ENCODE peak calls at places on chromosomes 2 and 18, in nine cellular contexts. One of them, this sample, is unnamed.

GRCh38 chr18:46054956-46055831 is 16.9 kb downstream of the PSTPIP2 start:
- DNase-seq in HCT116: no peak
- DNase-seq in heart left ventricle: no peak
- DNase-seq in foreskin fibroblast: no peak
- DNase-seq in fibroblast of pulmonary artery: no peak
- DNase-seq in mesendoderm: no peak
- DNase-seq in tibial artery: no peak
- DNase-seq in tibial nerve: no peak
- DNase-seq in SK-N-MC: no peak
- DNase-seq in this sample: no peak

GRCh38 chr2:74882299-74882687 is 48.4 kb downstream of the HK2 start:
- DNase-seq in HCT116: no peak
- DNase-seq in heart left ventricle: no peak
- DNase-seq in foreskin fibroblast: no peak
- DNase-seq in fibroblast of pulmonary artery: no peak
- DNase-seq in mesendoderm: no peak
- DNase-seq in tibial artery: no peak
- DNase-seq in tibial nerve: no peak
- DNase-seq in SK-N-MC: no peak
- DNase-seq in this sample: no peak

GRCh38 chr18:79513381-79514081 is 117.8 kb downstream of the NFATC1 start:
- DNase-seq in HCT116: no peak
- DNase-seq in heart left ventricle: peak
- DNase-seq in foreskin fibroblast: no peak
- DNase-seq in fibroblast of pulmonary artery: no peak
- DNase-seq in mesendoderm: no peak
- DNase-seq in tibial artery: peak
- DNase-seq in tibial nerve: no peak
- DNase-seq in SK-N-MC: no peak
- DNase-seq in this sample: no peak

GRCh38 chr2:205633994-205634393 is 48.3 kb upstream of the NRP2 start:
- DNase-seq in HCT116: no peak
- DNase-seq in heart left ventricle: no peak
- DNase-seq in foreskin fibroblast: no peak
- DNase-seq in fibroblast of pulmonary artery: peak
- DNase-seq in mesendoderm: no peak
- DNase-seq in tibial artery: no peak
- DNase-seq in tibial nerve: no peak
- DNase-seq in SK-N-MC: no peak
- DNase-seq in this sample: peak

GRCh38 chr2:233681534-233682099 is at the start of gene UGT1A7:
- DNase-seq in HCT116: no peak
- DNase-seq in heart left ventricle: no peak
- DNase-seq in foreskin fibroblast: no peak
- DNase-seq in fibroblast of pulmonary artery: no peak
- DNase-seq in mesendoderm: no peak
- DNase-seq in tibial artery: no peak
- DNase-seq in tibial nerve: no peak
- DNase-seq in SK-N-MC: no peak
- DNase-seq in this sample: no peak

GRCh38 chr2:107588960-107589542 is 237.6 kb upstream of the RGPD4 start:
- DNase-seq in HCT116: no peak
- DNase-seq in heart left ventricle: no peak
- DNase-seq in foreskin fibroblast: no peak
- DNase-seq in fibroblast of pulmonary artery: peak
- DNase-seq in mesendoderm: no peak
- DNase-seq in tibial artery: no peak
- DNase-seq in tibial nerve: no peak
- DNase-seq in SK-N-MC: no peak
- DNase-seq in this sample: peak

GRCh38 chr18:26710460-26711096 is 154.9 kb downstream of the AQP4 start:
- DNase-seq in HCT116: no peak
- DNase-seq in heart left ventricle: no peak
- DNase-seq in foreskin fibroblast: no peak
- DNase-seq in fibroblast of pulmonary artery: no peak
- DNase-seq in mesendoderm: peak
- DNase-seq in tibial artery: no peak
- DNase-seq in tibial nerve: no peak
- DNase-seq in SK-N-MC: no peak
- DNase-seq in this sample: no peak

GRCh38 chr18:40346146-40346545 is 1608.9 kb upstream of the PIK3C3 start:
- DNase-seq in HCT116: no peak
- DNase-seq in heart left ventricle: no peak
- DNase-seq in foreskin fibroblast: peak
- DNase-seq in fibroblast of pulmonary artery: no peak
- DNase-seq in mesendoderm: no peak
- DNase-seq in tibial artery: no peak
- DNase-seq in tibial nerve: no peak
- DNase-seq in SK-N-MC: no peak
- DNase-seq in this sample: no peak

GRCh38 chr2:232976176-232976575 is 36.9 kb downstream of the NGEF start:
- DNase-seq in HCT116: no peak
- DNase-seq in heart left ventricle: no peak
- DNase-seq in foreskin fibroblast: no peak
- DNase-seq in fibroblast of pulmonary artery: no peak
- DNase-seq in mesendoderm: no peak
- DNase-seq in tibial artery: peak
- DNase-seq in tibial nerve: no peak
- DNase-seq in SK-N-MC: no peak
- DNase-seq in this sample: no peak

GRCh38 chr2:109205447-109205846 is 76.4 kb downstream of the SH3RF3 start:
- DNase-seq in HCT116: no peak
- DNase-seq in heart left ventricle: no peak
- DNase-seq in foreskin fibroblast: no peak
- DNase-seq in fibroblast of pulmonary artery: no peak
- DNase-seq in mesendoderm: no peak
- DNase-seq in tibial artery: peak
- DNase-seq in tibial nerve: no peak
- DNase-seq in SK-N-MC: no peak
- DNase-seq in this sample: no peak

GRCh38 chr2:35787302-35788031 is 568.1 kb upstream of the CRIM1 start:
- DNase-seq in HCT116: no peak
- DNase-seq in heart left ventricle: no peak
- DNase-seq in foreskin fibroblast: no peak
- DNase-seq in fibroblast of pulmonary artery: no peak
- DNase-seq in mesendoderm: peak
- DNase-seq in tibial artery: no peak
- DNase-seq in tibial nerve: no peak
- DNase-seq in SK-N-MC: no peak
- DNase-seq in this sample: no peak

GRCh38 chr18:58176915-58177717 is 133.1 kb downstream of the NEDD4L start:
- DNase-seq in HCT116: no peak
- DNase-seq in heart left ventricle: no peak
- DNase-seq in foreskin fibroblast: peak
- DNase-seq in fibroblast of pulmonary artery: peak
- DNase-seq in mesendoderm: no peak
- DNase-seq in tibial artery: no peak
- DNase-seq in tibial nerve: no peak
- DNase-seq in SK-N-MC: no peak
- DNase-seq in this sample: peak

GRCh38 chr2:111627256-111627655 is 256.7 kb downstream of the ANAPC1 start:
- DNase-seq in HCT116: no peak
- DNase-seq in heart left ventricle: no peak
- DNase-seq in foreskin fibroblast: no peak
- DNase-seq in fibroblast of pulmonary artery: no peak
- DNase-seq in mesendoderm: no peak
- DNase-seq in tibial artery: no peak
- DNase-seq in tibial nerve: no peak
- DNase-seq in SK-N-MC: no peak
- DNase-seq in this sample: no peak

GRCh38 chr2:55163895-55164509 is 68.1 kb downstream of the CLHC1 start:
- DNase-seq in HCT116: no peak
- DNase-seq in heart left ventricle: no peak
- DNase-seq in foreskin fibroblast: no peak
- DNase-seq in fibroblast of pulmonary artery: no peak
- DNase-seq in mesendoderm: no peak
- DNase-seq in tibial artery: no peak
- DNase-seq in tibial nerve: no peak
- DNase-seq in SK-N-MC: no peak
- DNase-seq in this sample: no peak

GRCh38 chr2:179814050-179814449 is 47.4 kb downstream of the ZNF385B start:
- DNase-seq in HCT116: no peak
- DNase-seq in heart left ventricle: no peak
- DNase-seq in foreskin fibroblast: no peak
- DNase-seq in fibroblast of pulmonary artery: no peak
- DNase-seq in mesendoderm: no peak
- DNase-seq in tibial artery: no peak
- DNase-seq in tibial nerve: no peak
- DNase-seq in SK-N-MC: no peak
- DNase-seq in this sample: no peak

GRCh38 chr2:55119711-55120487 is 69.6 kb upstream of the RTN4 start:
- DNase-seq in HCT116: no peak
- DNase-seq in heart left ventricle: no peak
- DNase-seq in foreskin fibroblast: peak
- DNase-seq in fibroblast of pulmonary artery: no peak
- DNase-seq in mesendoderm: peak
- DNase-seq in tibial artery: no peak
- DNase-seq in tibial nerve: no peak
- DNase-seq in SK-N-MC: no peak
- DNase-seq in this sample: no peak

GRCh38 chr2:127347734-127348392 is 39.9 kb downstream of the MAP3K2 start:
- DNase-seq in HCT116: no peak
- DNase-seq in heart left ventricle: no peak
- DNase-seq in foreskin fibroblast: no peak
- DNase-seq in fibroblast of pulmonary artery: no peak
- DNase-seq in mesendoderm: no peak
- DNase-seq in tibial artery: no peak
- DNase-seq in tibial nerve: no peak
- DNase-seq in SK-N-MC: no peak
- DNase-seq in this sample: no peak

DNA sequence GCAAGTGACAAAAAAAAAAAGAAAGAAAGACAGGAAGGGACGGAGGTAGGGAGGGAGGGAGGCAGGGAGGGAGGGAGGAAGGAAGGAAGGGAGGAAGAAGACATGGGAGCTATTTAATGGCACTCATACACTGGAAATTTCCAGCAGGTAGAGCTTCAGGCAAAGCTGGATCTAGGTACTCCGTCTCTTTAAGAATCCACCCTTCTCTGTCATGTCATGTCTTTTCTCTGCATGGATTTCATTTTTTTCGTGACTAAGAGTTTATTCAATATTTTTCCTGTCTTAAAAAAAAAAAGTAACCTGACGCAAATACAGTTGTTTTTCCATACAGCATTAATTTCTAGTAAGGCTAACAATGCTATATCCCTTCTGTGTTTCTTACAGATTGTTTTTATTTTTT is 56.3 kb upstream of the MCFD2 start:
- DNase-seq in HCT116: no peak
- DNase-seq in heart left ventricle: no peak
- DNase-seq in foreskin fibroblast: no peak
- DNase-seq in fibroblast of pulmonary artery: no peak
- DNase-seq in mesendoderm: no peak
- DNase-seq in tibial artery: no peak
- DNase-seq in tibial nerve: no peak
- DNase-seq in SK-N-MC: no peak
- DNase-seq in this sample: peak
- H3K4me3 ChIP-seq in HCT116: no peak
- H3K4me3 ChIP-seq in heart left ventricle: no peak
- H3K4me3 ChIP-seq in foreskin fibroblast: no peak
- H3K4me3 ChIP-seq in fibroblast of pulmonary artery: no peak
- H3K4me3 ChIP-seq in mesendoderm: no peak
- H3K4me3 ChIP-seq in tibial artery: no peak
- H3K4me3 ChIP-seq in tibial nerve: no peak
- H3K4me3 ChIP-seq in SK-N-MC: no peak
- H3K4me3 ChIP-seq in this sample: no peak

GRCh38 chr2:674319-674985 is 2.8 kb downstream of the TMEM18 start:
- DNase-seq in HCT116: no peak
- DNase-seq in heart left ventricle: no peak
- DNase-seq in foreskin fibroblast: no peak
- DNase-seq in fibroblast of pulmonary artery: peak
- DNase-seq in mesendoderm: no peak
- DNase-seq in tibial artery: no peak
- DNase-seq in tibial nerve: no peak
- DNase-seq in SK-N-MC: no peak
- DNase-seq in this sample: peak
- H3K4me3 ChIP-seq in HCT116: no peak
- H3K4me3 ChIP-seq in heart left ventricle: no peak
- H3K4me3 ChIP-seq in foreskin fibroblast: no peak
- H3K4me3 ChIP-seq in fibroblast of pulmonary artery: no peak
- H3K4me3 ChIP-seq in mesendoderm: no peak
- H3K4me3 ChIP-seq in tibial artery: no peak
- H3K4me3 ChIP-seq in tibial nerve: no peak
- H3K4me3 ChIP-seq in SK-N-MC: no peak
- H3K4me3 ChIP-seq in this sample: no peak

DNA sequence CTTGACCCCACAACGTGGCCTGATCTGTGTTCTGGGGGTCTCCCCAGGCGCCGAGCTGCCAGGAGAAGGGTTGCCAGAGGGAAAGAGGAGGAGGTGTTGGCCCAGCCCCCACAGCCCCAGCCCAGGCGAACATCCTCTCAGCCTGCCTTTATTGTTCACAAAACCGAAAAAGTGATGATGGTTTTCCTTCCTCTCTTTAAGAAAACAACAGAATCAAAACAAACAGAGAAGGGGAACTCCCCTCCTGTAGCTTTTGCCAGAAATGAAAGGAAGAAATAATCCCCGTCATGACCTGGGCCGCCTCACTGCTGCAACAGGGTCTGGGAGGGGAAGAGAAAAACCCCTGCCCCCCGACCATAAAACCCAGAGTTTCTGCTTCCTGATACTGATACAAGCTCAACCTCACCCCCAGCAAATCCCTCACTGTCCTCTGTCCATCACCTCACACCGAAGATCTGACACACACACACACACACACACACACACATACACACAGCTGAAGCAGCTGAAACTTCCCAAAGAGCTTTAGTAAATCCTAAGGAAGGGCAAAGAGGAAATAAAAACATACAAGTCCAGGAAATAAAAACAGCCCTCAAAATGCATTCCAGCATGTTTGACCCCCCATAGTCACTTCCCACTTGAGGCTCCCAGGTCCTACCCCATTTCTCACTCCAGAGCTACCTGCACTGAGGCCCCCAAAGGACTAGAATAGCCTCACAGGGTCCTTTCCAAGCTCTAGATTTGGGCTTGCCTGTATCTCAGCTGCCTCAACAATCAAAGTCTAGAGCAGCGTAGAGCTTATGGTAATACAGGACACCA is 51.8 kb downstream of the ZFP36L2 start:
- DNase-seq in HCT116: no peak
- DNase-seq in heart left ventricle: peak
- DNase-seq in foreskin fibroblast: no peak
- DNase-seq in fibroblast of pulmonary artery: no peak
- DNase-seq in mesendoderm: no peak
- DNase-seq in tibial artery: no peak
- DNase-seq in tibial nerve: no peak
- DNase-seq in SK-N-MC: no peak
- DNase-seq in this sample: no peak
- H3K4me3 ChIP-seq in HCT116: no peak
- H3K4me3 ChIP-seq in heart left ventricle: no peak
- H3K4me3 ChIP-seq in foreskin fibroblast: no peak
- H3K4me3 ChIP-seq in fibroblast of pulmonary artery: no peak
- H3K4me3 ChIP-seq in mesendoderm: no peak
- H3K4me3 ChIP-seq in tibial artery: no peak
- H3K4me3 ChIP-seq in tibial nerve: no peak
- H3K4me3 ChIP-seq in SK-N-MC: no peak
- H3K4me3 ChIP-seq in this sample: no peak

DNA sequence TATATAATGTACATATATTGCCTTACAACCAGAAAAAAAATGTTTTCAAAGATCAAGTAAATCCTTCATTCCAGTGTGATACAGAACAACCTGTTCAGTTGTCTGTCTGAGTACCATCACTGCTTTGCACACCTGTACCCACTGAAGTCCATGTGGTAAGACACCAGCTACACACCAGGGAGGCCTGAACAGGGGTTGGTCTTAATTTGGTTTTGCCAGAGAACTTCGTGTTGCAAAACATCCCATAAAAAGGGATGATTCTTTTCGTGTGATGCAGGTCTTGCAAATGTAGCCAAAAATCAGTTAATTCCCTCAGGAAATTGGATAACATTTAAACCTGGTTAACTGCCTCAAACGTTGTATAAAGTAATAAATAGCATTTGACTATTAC is 73.7 kb upstream of the SLC1A4 start:
- DNase-seq in HCT116: no peak
- DNase-seq in heart left ventricle: no peak
- DNase-seq in foreskin fibroblast: no peak
- DNase-seq in fibroblast of pulmonary artery: no peak
- DNase-seq in mesendoderm: no peak
- DNase-seq in tibial artery: no peak
- DNase-seq in tibial nerve: no peak
- DNase-seq in SK-N-MC: no peak
- DNase-seq in this sample: peak
- H3K4me3 ChIP-seq in HCT116: no peak
- H3K4me3 ChIP-seq in heart left ventricle: no peak
- H3K4me3 ChIP-seq in foreskin fibroblast: no peak
- H3K4me3 ChIP-seq in fibroblast of pulmonary artery: no peak
- H3K4me3 ChIP-seq in mesendoderm: no peak
- H3K4me3 ChIP-seq in tibial artery: no peak
- H3K4me3 ChIP-seq in tibial nerve: no peak
- H3K4me3 ChIP-seq in SK-N-MC: no peak
- H3K4me3 ChIP-seq in this sample: no peak

This sample was measured in fibroblast of the aortic adventitia.